ENCODE peak calls at places on chromosomes 7 and 10, in ten cellular contexts. One of them, this sample, is unnamed. For H3K4me1 and H3K27me3, the result is how much of the 10 kb centered on the place peaks cover.

GRCh38 chr7:82559203-82559805 is 115.7 kb upstream of the CACNA2D1 start:
- DNase-seq in effector memory CD4-positive, alpha-beta T cell: no peak
- DNase-seq in left ventricle myocardium inferior: no peak
- DNase-seq in tibial nerve: no peak
- DNase-seq in neural progenitor cell: peak
- DNase-seq in heart right ventricle: no peak
- DNase-seq in esophagus squamous epithelium: no peak
- DNase-seq in colonic mucosa: no peak
- DNase-seq in fibroblast of lung: no peak
- DNase-seq in cardiac muscle cell: peak
- DNase-seq in this sample: no peak

GRCh38 chr10:97888641-97889262 is 39.1 kb downstream of the GOLGA7B start:
- DNase-seq in effector memory CD4-positive, alpha-beta T cell: no peak
- DNase-seq in left ventricle myocardium inferior: no peak
- DNase-seq in tibial nerve: no peak
- DNase-seq in neural progenitor cell: peak
- DNase-seq in heart right ventricle: no peak
- DNase-seq in esophagus squamous epithelium: no peak
- DNase-seq in colonic mucosa: no peak
- DNase-seq in fibroblast of lung: peak
- DNase-seq in cardiac muscle cell: no peak
- DNase-seq in this sample: peak

GRCh38 chr7:20330176-20330796 is 414 bp upstream of the ITGB8 start:
- DNase-seq in effector memory CD4-positive, alpha-beta T cell: no peak
- DNase-seq in left ventricle myocardium inferior: peak
- DNase-seq in tibial nerve: peak
- DNase-seq in neural progenitor cell: peak
- DNase-seq in heart right ventricle: peak
- DNase-seq in esophagus squamous epithelium: peak
- DNase-seq in colonic mucosa: peak
- DNase-seq in fibroblast of lung: peak
- DNase-seq in cardiac muscle cell: peak
- DNase-seq in this sample: peak

GRCh38 chr7:143013897-143014296 is 13.0 kb downstream of the OR9A2 start:
- DNase-seq in effector memory CD4-positive, alpha-beta T cell: no peak
- DNase-seq in left ventricle myocardium inferior: no peak
- DNase-seq in tibial nerve: no peak
- DNase-seq in neural progenitor cell: no peak
- DNase-seq in heart right ventricle: no peak
- DNase-seq in esophagus squamous epithelium: no peak
- DNase-seq in colonic mucosa: no peak
- DNase-seq in fibroblast of lung: peak
- DNase-seq in cardiac muscle cell: no peak
- DNase-seq in this sample: peak

GRCh38 chr7:50229964-50230363 is 74.6 kb upstream of the IKZF1 start:
- DNase-seq in effector memory CD4-positive, alpha-beta T cell: no peak
- DNase-seq in left ventricle myocardium inferior: no peak
- DNase-seq in tibial nerve: no peak
- DNase-seq in neural progenitor cell: peak
- DNase-seq in heart right ventricle: no peak
- DNase-seq in esophagus squamous epithelium: no peak
- DNase-seq in colonic mucosa: no peak
- DNase-seq in fibroblast of lung: no peak
- DNase-seq in cardiac muscle cell: no peak
- DNase-seq in this sample: no peak

GRCh38 chr7:74627699-74628411 is 29.7 kb upstream of the GTF2I start:
- DNase-seq in effector memory CD4-positive, alpha-beta T cell: no peak
- DNase-seq in left ventricle myocardium inferior: no peak
- DNase-seq in tibial nerve: peak
- DNase-seq in neural progenitor cell: peak
- DNase-seq in heart right ventricle: no peak
- DNase-seq in esophagus squamous epithelium: no peak
- DNase-seq in colonic mucosa: peak
- DNase-seq in fibroblast of lung: peak
- DNase-seq in cardiac muscle cell: peak
- DNase-seq in this sample: no peak

GRCh38 chr7:51357821-51358220 is 41.2 kb upstream of the COBL start:
- DNase-seq in effector memory CD4-positive, alpha-beta T cell: no peak
- DNase-seq in left ventricle myocardium inferior: no peak
- DNase-seq in tibial nerve: no peak
- DNase-seq in neural progenitor cell: no peak
- DNase-seq in heart right ventricle: no peak
- DNase-seq in esophagus squamous epithelium: no peak
- DNase-seq in colonic mucosa: no peak
- DNase-seq in fibroblast of lung: no peak
- DNase-seq in cardiac muscle cell: no peak
- DNase-seq in this sample: no peak

GRCh38 chr10:29545122-29545521 is 89.6 kb downstream of the SVIL start:
- DNase-seq in effector memory CD4-positive, alpha-beta T cell: no peak
- DNase-seq in left ventricle myocardium inferior: no peak
- DNase-seq in tibial nerve: no peak
- DNase-seq in neural progenitor cell: no peak
- DNase-seq in heart right ventricle: no peak
- DNase-seq in esophagus squamous epithelium: no peak
- DNase-seq in colonic mucosa: no peak
- DNase-seq in fibroblast of lung: no peak
- DNase-seq in cardiac muscle cell: peak
- DNase-seq in this sample: no peak

GRCh38 chr10:46516660-46517416 is 39.6 kb downstream of the GPRIN2 start:
- DNase-seq in effector memory CD4-positive, alpha-beta T cell: no peak
- DNase-seq in left ventricle myocardium inferior: no peak
- DNase-seq in tibial nerve: no peak
- DNase-seq in neural progenitor cell: no peak
- DNase-seq in heart right ventricle: no peak
- DNase-seq in esophagus squamous epithelium: no peak
- DNase-seq in colonic mucosa: peak
- DNase-seq in fibroblast of lung: peak
- DNase-seq in cardiac muscle cell: no peak
- DNase-seq in this sample: peak

GRCh38 chr10:112778579-112778978 is 171.5 kb upstream of the TCF7L2 start:
- DNase-seq in effector memory CD4-positive, alpha-beta T cell: no peak
- DNase-seq in left ventricle myocardium inferior: no peak
- DNase-seq in tibial nerve: no peak
- DNase-seq in neural progenitor cell: no peak
- DNase-seq in heart right ventricle: no peak
- DNase-seq in esophagus squamous epithelium: no peak
- DNase-seq in colonic mucosa: no peak
- DNase-seq in fibroblast of lung: no peak
- DNase-seq in cardiac muscle cell: no peak
- DNase-seq in this sample: no peak

GRCh38 chr10:92757066-92757716 is 67.4 kb downstream of the HHEX start:
- DNase-seq in effector memory CD4-positive, alpha-beta T cell: no peak
- DNase-seq in left ventricle myocardium inferior: peak
- DNase-seq in tibial nerve: peak
- DNase-seq in neural progenitor cell: peak
- DNase-seq in heart right ventricle: peak
- DNase-seq in esophagus squamous epithelium: peak
- DNase-seq in colonic mucosa: peak
- DNase-seq in fibroblast of lung: peak
- DNase-seq in cardiac muscle cell: peak
- DNase-seq in this sample: peak

GRCh38 chr7:112453505-112454171 is 3.4 kb downstream of the IFRD1 start:
- DNase-seq in effector memory CD4-positive, alpha-beta T cell: no peak
- DNase-seq in left ventricle myocardium inferior: no peak
- DNase-seq in tibial nerve: no peak
- DNase-seq in neural progenitor cell: no peak
- DNase-seq in heart right ventricle: no peak
- DNase-seq in esophagus squamous epithelium: no peak
- DNase-seq in colonic mucosa: no peak
- DNase-seq in fibroblast of lung: peak
- DNase-seq in cardiac muscle cell: no peak
- DNase-seq in this sample: no peak

GRCh38 chr10:86956841-86957448 is 470 bp downstream of the MMRN2 start:
- DNase-seq in effector memory CD4-positive, alpha-beta T cell: no peak
- DNase-seq in left ventricle myocardium inferior: no peak
- DNase-seq in tibial nerve: no peak
- DNase-seq in neural progenitor cell: no peak
- DNase-seq in heart right ventricle: no peak
- DNase-seq in esophagus squamous epithelium: no peak
- DNase-seq in colonic mucosa: no peak
- DNase-seq in fibroblast of lung: no peak
- DNase-seq in cardiac muscle cell: no peak
- DNase-seq in this sample: no peak
- H3K4me1 ChIP-seq in effector memory CD4-positive, alpha-beta T cell: under half
- H3K4me1 ChIP-seq in left ventricle myocardium inferior: half or more
- H3K4me1 ChIP-seq in tibial nerve: half or more
- H3K4me1 ChIP-seq in neural progenitor cell: under half
- H3K4me1 ChIP-seq in heart right ventricle: half or more
- H3K4me1 ChIP-seq in esophagus squamous epithelium: half or more
- H3K4me1 ChIP-seq in colonic mucosa: under half
- H3K4me1 ChIP-seq in fibroblast of lung: under half
- H3K4me1 ChIP-seq in cardiac muscle cell: under half
- H3K4me1 ChIP-seq in this sample: under half

GRCh38 chr7:158141221-158141582 is 446.4 kb downstream of the PTPRN2 start:
- DNase-seq in effector memory CD4-positive, alpha-beta T cell: no peak
- DNase-seq in left ventricle myocardium inferior: no peak
- DNase-seq in tibial nerve: no peak
- DNase-seq in neural progenitor cell: no peak
- DNase-seq in heart right ventricle: no peak
- DNase-seq in esophagus squamous epithelium: no peak
- DNase-seq in colonic mucosa: no peak
- DNase-seq in fibroblast of lung: no peak
- DNase-seq in cardiac muscle cell: no peak
- DNase-seq in this sample: no peak
- H3K27me3 ChIP-seq in effector memory CD4-positive, alpha-beta T cell: under half
- H3K27me3 ChIP-seq in left ventricle myocardium inferior: under half
- H3K27me3 ChIP-seq in tibial nerve: under half
- H3K27me3 ChIP-seq in neural progenitor cell: under half
- H3K27me3 ChIP-seq in heart right ventricle: under half
- H3K27me3 ChIP-seq in esophagus squamous epithelium: under half
- H3K27me3 ChIP-seq in colonic mucosa: under half
- H3K27me3 ChIP-seq in fibroblast of lung: under half
- H3K27me3 ChIP-seq in cardiac muscle cell: under half
- H3K27me3 ChIP-seq in this sample: under half

GRCh38 chr10:6143128-6143527 is 54.3 kb downstream of the RBM17 start:
- DNase-seq in effector memory CD4-positive, alpha-beta T cell: no peak
- DNase-seq in left ventricle myocardium inferior: no peak
- DNase-seq in tibial nerve: no peak
- DNase-seq in neural progenitor cell: no peak
- DNase-seq in heart right ventricle: no peak
- DNase-seq in esophagus squamous epithelium: no peak
- DNase-seq in colonic mucosa: no peak
- DNase-seq in fibroblast of lung: no peak
- DNase-seq in cardiac muscle cell: no peak
- DNase-seq in this sample: no peak
- H3K4me1 ChIP-seq in effector memory CD4-positive, alpha-beta T cell: under half
- H3K4me1 ChIP-seq in left ventricle myocardium inferior: under half
- H3K4me1 ChIP-seq in tibial nerve: under half
- H3K4me1 ChIP-seq in neural progenitor cell: under half
- H3K4me1 ChIP-seq in heart right ventricle: under half
- H3K4me1 ChIP-seq in esophagus squamous epithelium: half or more
- H3K4me1 ChIP-seq in colonic mucosa: under half
- H3K4me1 ChIP-seq in fibroblast of lung: under half
- H3K4me1 ChIP-seq in cardiac muscle cell: under half
- H3K4me1 ChIP-seq in this sample: half or more

DNA sequence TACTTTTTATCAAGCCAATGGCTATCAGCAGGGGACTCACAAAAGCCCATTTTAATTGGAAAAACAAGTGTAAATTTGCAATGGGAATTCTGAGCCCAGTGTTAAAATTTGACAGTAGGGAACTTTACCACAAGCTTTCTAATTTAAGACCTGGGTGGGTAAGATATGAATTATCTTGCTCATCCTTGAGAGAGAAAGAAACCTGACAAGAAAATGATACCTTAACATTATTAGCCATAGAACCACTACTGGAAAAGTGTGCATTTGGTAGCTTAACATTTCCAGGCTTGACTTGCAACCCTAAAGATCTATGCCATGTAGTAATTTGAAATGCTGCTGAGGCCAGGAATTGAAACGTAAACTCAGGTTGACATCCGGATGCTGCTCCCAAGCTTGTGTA is 2.7 kb upstream of the ST8SIA6 start:
- DNase-seq in effector memory CD4-positive, alpha-beta T cell: no peak
- DNase-seq in left ventricle myocardium inferior: no peak
- DNase-seq in tibial nerve: no peak
- DNase-seq in neural progenitor cell: no peak
- DNase-seq in heart right ventricle: no peak
- DNase-seq in esophagus squamous epithelium: no peak
- DNase-seq in colonic mucosa: no peak
- DNase-seq in fibroblast of lung: no peak
- DNase-seq in cardiac muscle cell: no peak
- DNase-seq in this sample: no peak
- H3K27me3 ChIP-seq in effector memory CD4-positive, alpha-beta T cell: under half
- H3K27me3 ChIP-seq in left ventricle myocardium inferior: under half
- H3K27me3 ChIP-seq in tibial nerve: under half
- H3K27me3 ChIP-seq in neural progenitor cell: under half
- H3K27me3 ChIP-seq in heart right ventricle: under half
- H3K27me3 ChIP-seq in esophagus squamous epithelium: under half
- H3K27me3 ChIP-seq in colonic mucosa: under half
- H3K27me3 ChIP-seq in fibroblast of lung: under half
- H3K27me3 ChIP-seq in cardiac muscle cell: under half
- H3K27me3 ChIP-seq in this sample: under half

This sample was measured in SJSA1.